ENCODE peak calls at places on chromosome 22, in seven cellular contexts. Z is heart left ventricle, N is lower leg skin, K is A549, T is breast epithelium, V is kidney, D is left lung. E is an unnamed sample.
A peak's percentile ranks its signal among the peaks of the same experiment; 100 is the strongest.

GRCh38 chr22:46368422-46368821 is 32.9 kb downstream of the TRMU start:
- DNase-seq in T (no peak), V (peak; percentile 67), N (no peak), D (no peak), Z (no peak), K (no peak), E (no peak)

GRCh38 chr22:32462452-32462851 is 1.8 kb downstream of the BPIFC start:
- DNase-seq in T (no peak), D (no peak), Z (no peak), K (no peak), N (no peak), V (no peak), E (no peak)

GRCh38 chr22:20738394-20739089 is 35.4 kb upstream of the SERPIND1 start:
- DNase-seq in N (no peak), Z (no peak), K (no peak), T (no peak), V (peak; percentile 1), D (no peak), E (no peak)

GRCh38 chr22:43889366-43890253 is 2.2 kb downstream of the PNPLA5 start:
- DNase-seq in D (peak; percentile 21), T (no peak), N (no peak), K (peak; percentile 44), Z (no peak), V (peak; percentile 57), E (no peak)

GRCh38 chr22:45718391-45718790 is 46.8 kb downstream of the ATXN10 start:
- DNase-seq in T (no peak), Z (no peak), V (no peak), N (no peak), K (no peak), D (no peak), E (no peak)

GRCh38 chr22:42624551-42625106 is 9.9 kb upstream of the POLDIP3 start:
- DNase-seq in T (no peak), D (no peak), Z (no peak), K (no peak), V (no peak), N (no peak), E (no peak)

GRCh38 chr22:48477031-48477721 is 1350.5 kb downstream of the BRD1 start:
- DNase-seq in N (no peak), K (no peak), Z (peak; percentile 34), V (peak; percentile 52), D (no peak), T (no peak), E (no peak)

GRCh38 chr22:35085621-35086020 is 19.7 kb downstream of the ISX start:
- DNase-seq in N (no peak), T (no peak), K (no peak), D (no peak), Z (no peak), V (no peak), E (no peak)

GRCh38 chr22:16783930-16784354 is 41.3 kb downstream of the XKR3 start:
- DNase-seq in K (peak; percentile 17), Z (no peak), V (no peak), D (no peak), N (no peak), T (no peak), E (no peak)

GRCh38 chr22:34001701-34002466 is 81.6 kb upstream of the LARGE1 start:
- DNase-seq in V (no peak), Z (no peak), D (no peak), K (no peak), N (no peak), T (no peak), E (no peak)

GRCh38 chr22:33811208-33811607 is 109.1 kb downstream of the LARGE1 start:
- DNase-seq in Z (no peak), N (no peak), D (no peak), V (no peak), K (no peak), T (no peak), E (no peak)

GRCh38 chr22:32175751-32176644 is 16.9 kb upstream of the C22orf42 start:
- DNase-seq in D (no peak), V (no peak), K (no peak), N (no peak), T (no peak), Z (no peak), E (no peak)

GRCh38 chr22:43213962-43214361 is 27.0 kb upstream of the TTLL12 start:
- DNase-seq in Z (no peak), K (no peak), D (no peak), T (no peak), V (peak; percentile 54), N (no peak), E (no peak)

GRCh38 chr22:30695351-30695762 is 683 bp downstream of the OSBP2 start:
- DNase-seq in T (no peak), D (no peak), Z (no peak), K (no peak), N (no peak), V (no peak), E (no peak)

GRCh38 chr22:46830841-46831240 is 68.4 kb downstream of the TBC1D22A start:
- DNase-seq in Z (no peak), V (no peak), K (peak; percentile 24), T (no peak), D (no peak), N (no peak), E (no peak)

GRCh38 chr22:46457502-46458488 is 79.6 kb downstream of the CELSR1 start:
- DNase-seq in T (no peak), V (peak; percentile 64), D (no peak), N (no peak), Z (no peak), K (no peak), E (no peak)

GRCh38 chr22:50677493-50678217 is 5.0 kb downstream of the SHANK3 start:
- DNase-seq in N (no peak), K (no peak), D (no peak), V (no peak), T (no peak), Z (no peak), E (no peak)

GRCh38 chr22:18110194-18110943 is at the start of gene TUBA8:
- DNase-seq in V (peak; percentile 88), Z (peak; percentile 46), T (peak; percentile 40), K (no peak), N (peak; percentile 31), D (no peak), E (no peak)

GRCh38 chr22:20651286-20651685 is 122.6 kb upstream of the SERPIND1 start:
- DNase-seq in Z (no peak), N (no peak), K (no peak), T (no peak), V (no peak), D (no peak), E (no peak)

GRCh38 chr22:36101756-36102155 is 58.8 kb downstream of the APOL3 start:
- DNase-seq in N (no peak), T (no peak), Z (no peak), V (no peak), D (no peak), K (no peak), E (no peak)

GRCh38 chr22:32202539-32203180 is 2.2 kb downstream of the RFPL2 start:
- DNase-seq in T (no peak), N (no peak), Z (peak; percentile 33), K (peak; percentile 78), D (peak; percentile 66), V (no peak), E (no peak)

GRCh38 chr22:19523240-19524169 is 705 bp downstream of the CLDN5 start:
- DNase-seq in N (no peak), K (no peak), D (no peak), T (no peak), Z (no peak), V (no peak), E (no peak)

GRCh38 chr22:31477329-31477728 is 12.3 kb downstream of the EIF4ENIF1 start:
- DNase-seq in K (no peak), V (no peak), Z (no peak), D (no peak), T (no peak), N (no peak), E (no peak)

GRCh38 chr22:49480340-49480739 is 347.3 kb downstream of the BRD1 start:
- DNase-seq in V (no peak), N (no peak), Z (no peak), D (no peak), T (no peak), K (no peak), E (no peak)

GRCh38 chr22:49481651-49482399 is 345.8 kb downstream of the BRD1 start:
- DNase-seq in V (no peak), K (no peak), T (no peak), Z (no peak), N (no peak), D (no peak), E (no peak)

GRCh38 chr22:49476800-49477400 is 350.8 kb downstream of the BRD1 start:
- DNase-seq in D (no peak), T (no peak), Z (no peak), N (no peak), V (no peak), K (no peak), E (no peak)

GRCh38 chr22:49480896-49481650 is 346.6 kb downstream of the BRD1 start:
- DNase-seq in K (no peak), V (peak; percentile 50), N (no peak), T (no peak), D (no peak), Z (no peak), E (no peak)

GRCh38 chr22:49479566-49479965 is 348.1 kb downstream of the BRD1 start:
- DNase-seq in T (no peak), Z (no peak), N (no peak), V (no peak), K (no peak), D (no peak), E (no peak)
- TF ChIP-seq CTCF in T (no peak), Z (no peak), N (no peak), V (no peak), K (no peak), D (no peak), E (no peak)

DNA sequence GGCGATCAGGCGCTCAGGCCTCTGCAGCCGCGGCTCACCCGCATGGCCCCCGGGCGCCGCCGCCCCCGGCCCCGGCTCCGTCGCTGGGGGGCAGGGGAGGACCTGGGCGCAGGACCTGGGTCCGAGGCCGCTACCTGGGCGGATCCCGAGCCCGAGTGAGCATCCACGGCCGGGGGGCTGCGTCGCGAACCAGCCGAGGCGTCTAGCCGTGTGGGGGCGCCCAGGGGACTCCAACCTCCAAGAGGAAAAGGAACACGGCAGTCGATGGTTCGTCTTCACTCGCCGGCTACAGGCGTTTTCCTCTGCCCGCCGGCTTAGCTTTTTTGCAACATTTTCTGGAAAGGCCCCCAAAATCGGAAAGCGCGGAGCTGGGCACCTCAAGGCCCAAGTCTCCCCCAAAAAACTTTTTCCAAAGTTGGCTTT is 698 bp downstream of the PDGFB start:
- DNase-seq in D (no peak), V (no peak), Z (no peak), K (peak; percentile 23), N (no peak), T (no peak), E (no peak)
- H3K4me3 ChIP-seq in D (peak overlapping the region; percentile 38), V (peak overlapping the region; percentile 42), Z (peak overlapping the region; percentile 78), K (peak overlapping the region; percentile 54), N (peak overlapping the region; percentile 47), T (peak overlapping the region; percentile 55), E (peak overlapping the region; percentile 80)

GRCh38 chr22:39234157-39234793 is 10.5 kb downstream of the PDGFB start:
- DNase-seq in K (no peak), D (no peak), N (no peak), T (no peak), Z (peak; percentile 83), V (peak; percentile 86), E (no peak)
- TF ChIP-seq CTCF in K (no peak), D (peak; percentile 37), N (no peak), T (no peak), Z (peak; percentile 21), V (no peak), E (no peak)

DNA sequence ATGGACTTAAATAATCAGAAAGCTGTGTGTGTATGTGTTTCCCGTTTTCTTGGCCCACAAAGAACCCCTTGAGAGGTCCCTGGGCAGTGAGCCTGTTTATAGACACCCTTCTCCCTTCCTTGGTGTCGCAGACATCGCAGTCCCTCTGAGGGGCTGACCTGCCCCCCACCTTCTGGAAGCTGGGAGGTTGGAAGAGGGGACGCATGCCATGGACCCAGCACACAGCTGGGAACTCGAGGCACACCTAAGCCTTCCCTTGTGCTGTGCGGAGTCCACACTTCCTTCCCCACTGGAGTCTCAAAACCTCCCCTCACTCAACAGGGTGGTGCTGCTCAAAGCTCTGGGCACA is 514 bp upstream of the APOBEC3B start:
- DNase-seq in N (no peak), V (peak; percentile 49), Z (no peak), D (no peak), T (no peak), K (no peak), E (no peak)
- H3K4me3 ChIP-seq in N (peak overlapping the region; percentile 25), V (peak overlapping the region; percentile 50), Z (peak overlapping the region; percentile 50), D (peak overlapping the region; percentile 29), T (peak overlapping the region; percentile 46), K (peak overlapping the region; percentile 45), E (peak overlapping the region; percentile 41)

E was measured in epithelial cell of proximal tubule.